ENCODE peak calls at places on chromosomes 1 and 21, in five cellular contexts. One of them, this sample, is unnamed.

GRCh38 chr1:187680823-187681222 is 852.1 kb downstream of the PLA2G4A start:
- DNase-seq in brain microvascular endothelial cell: peak; percentile 83
- DNase-seq in A549: no peak
- DNase-seq in CD8-positive, alpha-beta T cell: no peak
- DNase-seq in tibial artery: no peak
- DNase-seq in this sample: no peak

GRCh38 chr1:70455291-70455690 is 44.2 kb downstream of the CTH start:
- DNase-seq in brain microvascular endothelial cell: no peak
- DNase-seq in A549: no peak
- DNase-seq in CD8-positive, alpha-beta T cell: no peak
- DNase-seq in tibial artery: no peak
- DNase-seq in this sample: no peak

GRCh38 chr1:210621712-210622111 is 293.0 kb downstream of the HHAT start:
- DNase-seq in brain microvascular endothelial cell: no peak
- DNase-seq in A549: no peak
- DNase-seq in CD8-positive, alpha-beta T cell: no peak
- DNase-seq in tibial artery: no peak
- DNase-seq in this sample: no peak

GRCh38 chr1:167722152-167722869 is 529 bp downstream of the MPZL1 start:
- DNase-seq in brain microvascular endothelial cell: peak; percentile 24
- DNase-seq in A549: peak; percentile 53
- DNase-seq in CD8-positive, alpha-beta T cell: no peak
- DNase-seq in tibial artery: peak; percentile 70
- DNase-seq in this sample: no peak

GRCh38 chr1:13892671-13893325 is 192.8 kb downstream of the PRDM2 start:
- DNase-seq in brain microvascular endothelial cell: no peak
- DNase-seq in A549: no peak
- DNase-seq in CD8-positive, alpha-beta T cell: no peak
- DNase-seq in tibial artery: no peak
- DNase-seq in this sample: no peak

GRCh38 chr1:32900956-32901822 is at the start of gene TMEM54:
- DNase-seq in brain microvascular endothelial cell: no peak
- DNase-seq in A549: no peak
- DNase-seq in CD8-positive, alpha-beta T cell: no peak
- DNase-seq in tibial artery: peak; percentile 72
- DNase-seq in this sample: no peak

GRCh38 chr1:195325181-195325580 is 1283.1 kb downstream of the KCNT2 start:
- DNase-seq in brain microvascular endothelial cell: no peak
- DNase-seq in A549: no peak
- DNase-seq in CD8-positive, alpha-beta T cell: no peak
- DNase-seq in tibial artery: no peak
- DNase-seq in this sample: no peak

GRCh38 chr1:10694274-10694632 is 102.2 kb downstream of the CASZ1 start:
- DNase-seq in brain microvascular endothelial cell: no peak
- DNase-seq in A549: peak; percentile 72
- DNase-seq in CD8-positive, alpha-beta T cell: peak; percentile 48
- DNase-seq in tibial artery: no peak
- DNase-seq in this sample: no peak

GRCh38 chr1:4674117-4674516 is 19.7 kb downstream of the AJAP1 start:
- DNase-seq in brain microvascular endothelial cell: no peak
- DNase-seq in A549: no peak
- DNase-seq in CD8-positive, alpha-beta T cell: no peak
- DNase-seq in tibial artery: no peak
- DNase-seq in this sample: no peak

GRCh38 chr1:159266832-159267231 is 35.3 kb upstream of the FCER1A start:
- DNase-seq in brain microvascular endothelial cell: no peak
- DNase-seq in A549: no peak
- DNase-seq in CD8-positive, alpha-beta T cell: no peak
- DNase-seq in tibial artery: no peak
- DNase-seq in this sample: no peak

GRCh38 chr1:92599184-92599583 is 112.5 kb upstream of the GFI1 start:
- DNase-seq in brain microvascular endothelial cell: no peak
- DNase-seq in A549: peak; percentile 2
- DNase-seq in CD8-positive, alpha-beta T cell: no peak
- DNase-seq in tibial artery: no peak
- DNase-seq in this sample: no peak

GRCh38 chr1:162327144-162327790 is 49.4 kb downstream of the SPATA46 start:
- DNase-seq in brain microvascular endothelial cell: no peak
- DNase-seq in A549: no peak
- DNase-seq in CD8-positive, alpha-beta T cell: no peak
- DNase-seq in tibial artery: no peak
- DNase-seq in this sample: no peak

GRCh38 chr1:222916067-222916466 is 101.2 kb downstream of the DISP1 start:
- DNase-seq in brain microvascular endothelial cell: no peak
- DNase-seq in A549: no peak
- DNase-seq in CD8-positive, alpha-beta T cell: no peak
- DNase-seq in tibial artery: no peak
- DNase-seq in this sample: no peak

GRCh38 chr1:222918746-222919477 is 104.1 kb downstream of the DISP1 start:
- DNase-seq in brain microvascular endothelial cell: no peak
- DNase-seq in A549: no peak
- DNase-seq in CD8-positive, alpha-beta T cell: no peak
- DNase-seq in tibial artery: no peak
- DNase-seq in this sample: no peak

GRCh38 chr1:222912730-222913129 is 97.9 kb downstream of the DISP1 start:
- DNase-seq in brain microvascular endothelial cell: peak; percentile 68
- DNase-seq in A549: no peak
- DNase-seq in CD8-positive, alpha-beta T cell: no peak
- DNase-seq in tibial artery: no peak
- DNase-seq in this sample: no peak

GRCh38 chr1:222911866-222912265 is 97.0 kb downstream of the DISP1 start:
- DNase-seq in brain microvascular endothelial cell: peak; percentile 58
- DNase-seq in A549: no peak
- DNase-seq in CD8-positive, alpha-beta T cell: no peak
- DNase-seq in tibial artery: no peak
- DNase-seq in this sample: no peak

GRCh38 chr1:222914861-222915632 is 100.2 kb downstream of the DISP1 start:
- DNase-seq in brain microvascular endothelial cell: peak; percentile 83
- DNase-seq in A549: no peak
- DNase-seq in CD8-positive, alpha-beta T cell: no peak
- DNase-seq in tibial artery: no peak
- DNase-seq in this sample: no peak
- H3K27ac ChIP-seq in brain microvascular endothelial cell: peak overlapping the region; percentile 44
- H3K27ac ChIP-seq in A549: no peak overlapping the region
- H3K27ac ChIP-seq in CD8-positive, alpha-beta T cell: no peak overlapping the region
- H3K27ac ChIP-seq in tibial artery: no peak overlapping the region
- H3K27ac ChIP-seq in this sample: no peak overlapping the region

GRCh38 chr1:180130651-180131050 is 24.0 kb upstream of the QSOX1 start:
- DNase-seq in brain microvascular endothelial cell: no peak
- DNase-seq in A549: no peak
- DNase-seq in CD8-positive, alpha-beta T cell: no peak
- DNase-seq in tibial artery: no peak
- DNase-seq in this sample: no peak
- H3K4me3 ChIP-seq in brain microvascular endothelial cell: no peak overlapping the region
- H3K4me3 ChIP-seq in A549: no peak overlapping the region
- H3K4me3 ChIP-seq in CD8-positive, alpha-beta T cell: no peak overlapping the region
- H3K4me3 ChIP-seq in tibial artery: no peak overlapping the region
- H3K4me3 ChIP-seq in this sample: no peak overlapping the region

GRCh38 chr1:85244271-85245053 is 15.0 kb downstream of the C1orf52 start:
- DNase-seq in brain microvascular endothelial cell: no peak
- DNase-seq in A549: no peak
- DNase-seq in CD8-positive, alpha-beta T cell: no peak
- DNase-seq in tibial artery: no peak
- DNase-seq in this sample: no peak

GRCh38 chr1:85237613-85238012 is 21.8 kb downstream of the C1orf52 start:
- DNase-seq in brain microvascular endothelial cell: no peak
- DNase-seq in A549: no peak
- DNase-seq in CD8-positive, alpha-beta T cell: no peak
- DNase-seq in tibial artery: no peak
- DNase-seq in this sample: no peak

GRCh38 chr1:85240659-85241058 is 18.8 kb downstream of the C1orf52 start:
- DNase-seq in brain microvascular endothelial cell: no peak
- DNase-seq in A549: no peak
- DNase-seq in CD8-positive, alpha-beta T cell: no peak
- DNase-seq in tibial artery: no peak
- DNase-seq in this sample: no peak

GRCh38 chr1:85243336-85243735 is 16.1 kb downstream of the C1orf52 start:
- DNase-seq in brain microvascular endothelial cell: no peak
- DNase-seq in A549: no peak
- DNase-seq in CD8-positive, alpha-beta T cell: no peak
- DNase-seq in tibial artery: no peak
- DNase-seq in this sample: no peak

DNA sequence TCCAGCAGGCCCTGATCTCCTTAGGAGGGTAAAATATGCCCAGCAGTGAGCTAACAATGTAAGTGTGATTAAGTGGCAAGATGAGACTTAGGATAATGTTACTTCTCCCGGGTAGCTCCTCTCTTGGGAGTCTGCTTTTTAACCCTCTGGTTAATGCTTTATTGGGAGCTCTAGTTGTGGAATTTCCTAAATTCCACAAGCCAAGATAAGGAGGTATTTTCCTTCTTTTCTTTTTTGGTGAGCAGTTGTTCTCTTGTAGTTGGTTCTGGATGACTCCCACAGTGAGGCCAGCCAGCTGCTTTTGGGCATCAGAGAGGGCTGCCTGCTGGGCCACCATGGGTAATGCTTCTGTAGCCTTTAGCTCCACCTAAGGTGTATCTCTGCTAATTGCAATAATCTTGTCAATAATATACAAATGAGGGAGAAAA is 19.3 kb downstream of the C1orf52 start:
- DNase-seq in brain microvascular endothelial cell: no peak
- DNase-seq in A549: no peak
- DNase-seq in CD8-positive, alpha-beta T cell: no peak
- DNase-seq in tibial artery: no peak
- DNase-seq in this sample: no peak
- TF ChIP-seq CTCF in brain microvascular endothelial cell: peak; percentile 33
- TF ChIP-seq CTCF in A549: peak; percentile 16
- TF ChIP-seq CTCF in CD8-positive, alpha-beta T cell: no peak
- TF ChIP-seq CTCF in tibial artery: peak; percentile 15
- TF ChIP-seq CTCF in this sample: no peak

GRCh38 chr21:42188663-42189062 is 30.3 kb upstream of the ABCG1 start:
- DNase-seq in brain microvascular endothelial cell: no peak
- DNase-seq in A549: no peak
- DNase-seq in CD8-positive, alpha-beta T cell: no peak
- DNase-seq in tibial artery: no peak
- DNase-seq in this sample: no peak
- H3K27ac ChIP-seq in brain microvascular endothelial cell: no peak overlapping the region
- H3K27ac ChIP-seq in A549: no peak overlapping the region
- H3K27ac ChIP-seq in CD8-positive, alpha-beta T cell: no peak overlapping the region
- H3K27ac ChIP-seq in tibial artery: no peak overlapping the region
- H3K27ac ChIP-seq in this sample: peak overlapping the region; percentile 65

GRCh38 chr1:200029624-200030074 is 2.1 kb downstream of the NR5A2 start:
- DNase-seq in brain microvascular endothelial cell: no peak
- DNase-seq in A549: no peak
- DNase-seq in CD8-positive, alpha-beta T cell: no peak
- DNase-seq in tibial artery: no peak
- DNase-seq in this sample: peak; percentile 69

GRCh38 chr1:200028586-200029034 is 1.1 kb downstream of the NR5A2 start:
- DNase-seq in brain microvascular endothelial cell: no peak
- DNase-seq in A549: no peak
- DNase-seq in CD8-positive, alpha-beta T cell: no peak
- DNase-seq in tibial artery: no peak
- DNase-seq in this sample: no peak

GRCh38 chr1:200029035-200029623 is 1.6 kb downstream of the NR5A2 start:
- DNase-seq in brain microvascular endothelial cell: no peak
- DNase-seq in A549: peak; percentile 67
- DNase-seq in CD8-positive, alpha-beta T cell: no peak
- DNase-seq in tibial artery: no peak
- DNase-seq in this sample: no peak

GRCh38 chr1:200030791-200031190 is 3.3 kb downstream of the NR5A2 start:
- DNase-seq in brain microvascular endothelial cell: no peak
- DNase-seq in A549: no peak
- DNase-seq in CD8-positive, alpha-beta T cell: no peak
- DNase-seq in tibial artery: no peak
- DNase-seq in this sample: peak; percentile 11

DNA sequence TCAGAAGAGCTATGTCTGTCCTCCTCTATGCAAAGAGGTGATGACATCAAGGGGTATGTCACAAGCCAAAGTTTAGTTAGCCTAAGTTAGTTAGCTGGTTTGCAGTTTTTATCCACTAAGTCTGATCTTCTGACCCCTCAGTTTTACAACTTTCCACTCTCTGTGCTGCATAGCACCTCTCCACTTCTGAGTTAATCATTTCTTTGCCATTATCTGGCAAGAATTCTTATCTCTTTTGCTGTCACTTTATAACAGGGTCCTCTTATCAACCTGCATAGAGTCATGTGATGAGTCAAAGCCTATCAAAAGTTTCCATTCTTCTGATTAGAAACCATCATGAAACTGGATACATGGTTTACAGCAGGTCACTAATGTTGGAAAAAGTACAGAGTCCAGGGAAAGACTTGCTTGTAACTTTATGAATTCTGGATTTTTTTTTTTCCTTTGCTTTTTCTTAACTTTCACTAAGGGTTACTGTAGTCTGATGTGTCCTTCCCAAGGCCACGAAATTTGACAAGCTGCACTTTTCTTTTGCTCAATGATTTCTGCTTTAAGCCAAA is at the start of gene NR5A2:
- DNase-seq in brain microvascular endothelial cell: no peak
- DNase-seq in A549: peak; percentile 80
- DNase-seq in CD8-positive, alpha-beta T cell: no peak
- DNase-seq in tibial artery: no peak
- DNase-seq in this sample: no peak
- H3K4me3 ChIP-seq in brain microvascular endothelial cell: no peak within 1 kb of the TSS
- H3K4me3 ChIP-seq in A549: peak within 1 kb of the TSS; percentile 48
- H3K4me3 ChIP-seq in CD8-positive, alpha-beta T cell: no peak within 1 kb of the TSS
- H3K4me3 ChIP-seq in tibial artery: no peak within 1 kb of the TSS
- H3K4me3 ChIP-seq in this sample: no peak within 1 kb of the TSS

This sample was measured in coronary artery.